ENCODE peak calls at places on chromosomes 2 and 18, in ten cellular contexts. G, N, D, K, X, Q, H, E, U and F are unnamed samples.
A peak's percentile ranks its signal among the peaks of the same experiment; 100 is the strongest.

GRCh38 chr2:24181849-24182248 is 7.0 kb downstream of the FAM228A start:
- DNase-seq in Q (no peak), X (peak; percentile 9), U (no peak), E (no peak), G (no peak), H (no peak), D (no peak), N (no peak), K (no peak), F (peak; percentile 4)

GRCh38 chr2:216774620-216775019 is 79.3 kb upstream of the IGFBP5 start:
- DNase-seq in G (no peak), Q (peak; percentile 32), D (no peak), H (peak; percentile 98), N (peak; percentile 84), U (no peak), E (no peak), K (no peak), X (no peak), F (no peak)

GRCh38 chr2:241556734-241557133 is 1.8 kb upstream of the BOK start:
- DNase-seq in Q (no peak), X (no peak), D (no peak), H (no peak), G (no peak), K (no peak), U (no peak), E (no peak), N (no peak), F (no peak)

GRCh38 chr2:113878743-113879142 is 11.1 kb upstream of the ACTR3 start:
- DNase-seq in E (no peak), G (peak; percentile 17), N (no peak), Q (no peak), H (no peak), K (no peak), D (no peak), U (no peak), X (no peak), F (no peak)

GRCh38 chr2:101754613-101755012 is 57.1 kb downstream of the MAP4K4 start:
- DNase-seq in U (no peak), Q (no peak), H (no peak), G (no peak), K (no peak), N (no peak), D (no peak), E (no peak), X (no peak), F (no peak)

GRCh38 chr2:237866119-237866621 is 6.7 kb downstream of the RAMP1 start:
- DNase-seq in U (no peak), D (peak; percentile 64), E (no peak), K (no peak), Q (no peak), H (peak; percentile 76), N (peak; percentile 16), G (no peak), X (no peak), F (no peak)

GRCh38 chr2:146481629-146482028 is 1363.2 kb upstream of the ACVR2A start:
- DNase-seq in D (no peak), H (peak; percentile 66), E (no peak), Q (no peak), G (no peak), N (no peak), U (no peak), X (no peak), K (no peak), F (no peak)

GRCh38 chr2:121153516-121153915 is 131.5 kb downstream of the TFCP2L1 start:
- DNase-seq in X (no peak), D (no peak), G (no peak), E (no peak), N (no peak), Q (no peak), U (no peak), H (no peak), K (no peak), F (no peak)

GRCh38 chr2:237650455-237650850 is 23.1 kb downstream of the LRRFIP1 start:
- DNase-seq in N (no peak), G (no peak), H (no peak), E (no peak), U (no peak), X (no peak), Q (peak; percentile 37), K (no peak), D (no peak), F (no peak)

GRCh38 chr18:28176674-28176932 is 327 bp downstream of the CDH2 start:
- DNase-seq in N (no peak), K (no peak), U (no peak), X (no peak), D (no peak), G (no peak), E (no peak), Q (no peak), H (no peak), F (no peak)

GRCh38 chr18:80253871-80254492 is 6.7 kb upstream of the PARD6G start:
- DNase-seq in K (no peak), E (no peak), X (no peak), U (no peak), Q (no peak), N (no peak), G (no peak), D (peak; percentile 77), H (no peak), F (no peak)

GRCh38 chr2:113976277-113976928 is 86.5 kb downstream of the ACTR3 start:
- DNase-seq in D (no peak), Q (no peak), N (no peak), G (no peak), K (no peak), X (peak; percentile 45), H (no peak), U (no peak), E (no peak), F (peak; percentile 16)

GRCh38 chr2:233848276-233848675 is 6.1 kb downstream of the HJURP start:
- DNase-seq in H (no peak), U (no peak), Q (no peak), E (no peak), X (no peak), D (peak; percentile 77), K (no peak), G (no peak), N (no peak), F (no peak)

GRCh38 chr2:27638023-27638637 is 9.3 kb downstream of the GPN1 start:
- DNase-seq in U (peak; percentile 62), N (no peak), E (no peak), K (no peak), Q (no peak), D (no peak), G (no peak), H (peak; percentile 76), X (no peak), F (no peak)

GRCh38 chr18:53947092-53947640 is 277.3 kb downstream of the MBD2 start:
- DNase-seq in X (no peak), H (no peak), U (no peak), N (no peak), E (no peak), K (no peak), Q (no peak), G (no peak), D (no peak), F (no peak)

GRCh38 chr2:137873860-137874259 is 90.4 kb upstream of the HNMT start:
- DNase-seq in N (no peak), H (no peak), X (peak; percentile 45), Q (no peak), E (no peak), K (no peak), G (peak; percentile 80), D (no peak), U (no peak), F (no peak)

GRCh38 chr2:191012845-191013616 is 940 bp downstream of the STAT1 start:
- DNase-seq in K (no peak), Q (peak; percentile 20), U (no peak), N (no peak), H (no peak), D (no peak), E (no peak), G (no peak), X (no peak), F (peak; percentile 56)

GRCh38 chr2:95332036-95332435 is 34.9 kb downstream of the KCNIP3 start:
- DNase-seq in Q (no peak), E (no peak), N (peak; percentile 11), U (no peak), G (no peak), K (no peak), H (no peak), D (no peak), X (no peak), F (no peak)

GRCh38 chr18:49608366-49608747 is 46.5 kb downstream of the LIPG start:
- DNase-seq in E (no peak), N (no peak), U (no peak), G (no peak), D (no peak), H (no peak), Q (no peak), K (no peak), X (no peak), F (no peak)

GRCh38 chr2:979286-979928 is 28.8 kb downstream of the SNTG2 start:
- DNase-seq in E (no peak), H (no peak), N (no peak), G (no peak), D (no peak), U (no peak), X (no peak), K (no peak), Q (no peak), F (no peak)

GRCh38 chr18:9596257-9596656 is 18.1 kb downstream of the PPP4R1 start:
- DNase-seq in G (no peak), E (no peak), N (no peak), Q (no peak), D (no peak), X (no peak), H (no peak), U (no peak), K (no peak), F (no peak)

GRCh38 chr2:101364878-101365277 is 22.4 kb downstream of the CREG2 start:
- DNase-seq in U (no peak), X (no peak), G (no peak), H (no peak), N (no peak), Q (no peak), D (peak; percentile 30), K (no peak), E (no peak), F (no peak)

GRCh38 chr2:171362396-171362795 is 71.4 kb downstream of the METTL8 start:
- DNase-seq in E (no peak), X (no peak), U (no peak), H (no peak), D (no peak), K (no peak), N (no peak), Q (no peak), G (no peak), F (no peak)